ENCODE peak calls at places on chromosomes 16 and 17, in seven cellular contexts. D is H1, S is H9, T is IMR-90, X is mesendoderm, H is mesenchymal stem cell, W is trophoblast cell. B is an unnamed sample.

GRCh38 chr17:4506180-4506814 is 7.6 kb downstream of the SPNS2 start:
- DNase-seq in D (no peak), S (no peak), T (no peak), X (no peak), H (no peak), W (no peak), B (no peak)

GRCh38 chr16:27801259-27801945 is 251.5 kb downstream of the KATNIP start:
- DNase-seq in D (no peak), S (no peak), T (no peak), X (no peak), H (no peak), W (peak; percentile 41), B (no peak)

GRCh38 chr17:8916470-8916869 is 49.0 kb upstream of the PIK3R6 start:
- DNase-seq in D (no peak), S (no peak), T (no peak), X (no peak), H (no peak), W (peak; percentile 15), B (no peak)

GRCh38 chr16:1163567-1164055 is 10.7 kb downstream of the CACNA1H start:
- DNase-seq in D (no peak), S (peak; percentile 59), T (peak; percentile 45), X (peak; percentile 87), H (peak; percentile 31), W (no peak), B (no peak)

GRCh38 chr16:57406881-57407280 is 2.3 kb downstream of the CCL17 start:
- DNase-seq in D (no peak), S (no peak), T (no peak), X (no peak), H (no peak), W (no peak), B (no peak)

GRCh38 chr17:75010683-75011406 is 1.6 kb upstream of the MRPL58 start:
- DNase-seq in D (no peak), S (peak; percentile 75), T (peak; percentile 55), X (peak; percentile 91), H (peak; percentile 87), W (peak; percentile 97), B (no peak)

GRCh38 chr17:72460711-72461110 is 339.9 kb downstream of the SOX9 start:
- DNase-seq in D (no peak), S (no peak), T (no peak), X (no peak), H (no peak), W (no peak), B (no peak)

GRCh38 chr17:13750783-13751484 is 149.2 kb upstream of the HS3ST3A1 start:
- DNase-seq in D (peak; percentile 50), S (peak; percentile 77), T (peak; percentile 21), X (peak; percentile 96), H (peak; percentile 71), W (no peak), B (no peak)

GRCh38 chr16:66291833-66292232 is 74.7 kb upstream of the CDH5 start:
- DNase-seq in D (no peak), S (no peak), T (no peak), X (no peak), H (no peak), W (no peak), B (no peak)

GRCh38 chr17:252456-252855 is 71.0 kb upstream of the DOC2B start:
- DNase-seq in D (no peak), S (no peak), T (no peak), X (no peak), H (no peak), W (no peak), B (no peak)

GRCh38 chr16:259226-259625 is 16.5 kb downstream of the RGS11 start:
- DNase-seq in D (no peak), S (no peak), T (no peak), X (no peak), H (no peak), W (no peak), B (no peak)

GRCh38 chr17:56359518-56359917 is 206.2 kb downstream of the ANKFN1 start:
- DNase-seq in D (no peak), S (no peak), T (no peak), X (no peak), H (no peak), W (no peak), B (no peak)

GRCh38 chr17:51391992-51392654 is 131.8 kb downstream of the UTP18 start:
- DNase-seq in D (no peak), S (peak; percentile 21), T (no peak), X (peak; percentile 87), H (no peak), W (peak; percentile 13), B (no peak)

GRCh38 chr17:5526821-5527598 is 40.6 kb downstream of the MIS12 start:
- DNase-seq in D (no peak), S (no peak), T (peak; percentile 98), X (peak; percentile 20), H (peak; percentile 99), W (peak; percentile 76), B (peak; percentile 32)

GRCh38 chr17:66677201-66677981 is 157.5 kb upstream of the CACNG5 start:
- DNase-seq in D (no peak), S (peak; percentile 22), T (peak; percentile 94), X (no peak), H (peak; percentile 40), W (peak; percentile 68), B (no peak)

GRCh38 chr16:89831810-89832328 is 3.6 kb downstream of the SPIRE2 start:
- DNase-seq in D (no peak), S (no peak), T (no peak), X (no peak), H (no peak), W (no peak), B (no peak)
- H2BK120ac ChIP-seq in D (no peak overlapping the region), S (no peak overlapping the region), T (no peak overlapping the region), X (no peak overlapping the region), H (no peak overlapping the region), W (no peak overlapping the region), B (no peak overlapping the region)

GRCh38 chr17:35856603-35857002 is 12.1 kb downstream of the HEATR9 start:
- DNase-seq in D (no peak), S (no peak), T (peak; percentile 18), X (no peak), H (no peak), W (no peak), B (no peak)

GRCh38 chr17:35855965-35856364 is 12.7 kb downstream of the HEATR9 start:
- DNase-seq in D (no peak), S (no peak), T (no peak), X (no peak), H (no peak), W (no peak), B (no peak)
- H2BK120ac ChIP-seq in D (no peak overlapping the region), S (no peak overlapping the region), T (no peak overlapping the region), X (no peak overlapping the region), H (no peak overlapping the region), W (no peak overlapping the region), B (no peak overlapping the region)

GRCh38 chr17:39653662-39654331 is 11.4 kb upstream of the TCAP start:
- DNase-seq in D (peak; percentile 97), S (peak; percentile 90), T (no peak), X (peak; percentile 84), H (no peak), W (peak; percentile 70), B (no peak)

GRCh38 chr17:39655105-39655504 is 10.0 kb upstream of the TCAP start:
- DNase-seq in D (no peak), S (no peak), T (no peak), X (no peak), H (no peak), W (no peak), B (no peak)

GRCh38 chr17:39651908-39652634 is 13.1 kb upstream of the TCAP start:
- DNase-seq in D (no peak), S (no peak), T (no peak), X (no peak), H (no peak), W (no peak), B (no peak)

GRCh38 chr17:39652635-39653315 is 12.4 kb upstream of the TCAP start:
- DNase-seq in D (no peak), S (peak; percentile 81), T (no peak), X (peak; percentile 85), H (no peak), W (no peak), B (peak; percentile 66)

GRCh38 chr17:39653316-39653661 is 11.9 kb upstream of the TCAP start:
- DNase-seq in D (no peak), S (no peak), T (no peak), X (no peak), H (no peak), W (no peak), B (no peak)
- H2BK120ac ChIP-seq in D (no peak overlapping the region), S (no peak overlapping the region), T (no peak overlapping the region), X (no peak overlapping the region), H (no peak overlapping the region), W (no peak overlapping the region), B (peak overlapping the region; percentile 98)

DNA sequence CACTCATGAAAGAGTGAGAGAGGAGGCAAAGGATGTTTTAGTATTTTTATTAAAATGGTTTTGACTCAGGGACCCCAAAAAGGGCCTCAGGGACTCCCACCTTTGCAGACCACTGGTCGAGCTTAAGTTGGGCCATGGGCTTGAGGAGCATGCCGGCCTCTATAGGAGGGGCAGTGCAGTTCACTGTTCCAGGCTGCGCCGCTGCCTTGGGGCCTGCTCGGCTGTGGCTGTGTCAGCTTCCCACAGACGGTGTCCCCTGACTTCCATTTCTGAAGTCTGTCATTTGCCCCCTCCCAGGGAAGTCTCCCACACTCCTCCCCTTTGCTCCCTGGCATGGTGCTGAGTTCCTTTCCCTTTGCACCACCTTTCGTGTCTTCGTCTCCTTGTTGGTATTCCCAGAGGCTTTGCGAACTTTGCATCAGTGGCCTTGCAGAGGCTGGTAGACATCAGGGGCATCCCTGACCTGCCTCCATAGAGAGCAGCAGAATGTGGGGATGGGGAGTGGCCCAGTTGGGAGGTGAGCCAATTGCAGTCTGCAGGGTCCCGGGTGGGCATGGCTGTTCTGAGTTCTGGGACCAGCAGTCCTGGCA is 17.1 kb downstream of the MPRIP start:
- DNase-seq in D (no peak), S (peak; percentile 25), T (no peak), X (no peak), H (no peak), W (no peak), B (no peak)
- H2BK120ac ChIP-seq in D (no peak overlapping the region), S (no peak overlapping the region), T (no peak overlapping the region), X (no peak overlapping the region), H (no peak overlapping the region), W (no peak overlapping the region), B (no peak overlapping the region)

DNA sequence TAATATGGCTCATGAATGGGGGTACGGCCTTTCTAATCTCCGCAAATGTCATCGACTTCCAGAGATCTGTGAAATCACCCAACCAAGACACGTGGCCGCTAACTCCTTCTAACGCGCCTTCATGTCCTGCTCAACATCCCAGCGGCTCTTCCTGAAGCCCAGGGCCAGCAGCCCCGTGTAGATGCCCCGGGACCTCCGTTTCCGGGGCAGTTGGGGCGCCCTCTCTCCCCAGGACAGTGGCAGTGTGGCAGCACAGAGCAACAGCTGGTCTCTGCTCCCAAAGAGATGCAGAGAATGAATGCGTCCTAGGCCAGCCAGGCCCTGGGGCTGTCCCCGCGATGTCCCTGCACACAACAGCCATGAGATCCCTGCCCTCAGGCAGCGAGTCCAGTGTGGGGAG is 153.5 kb downstream of the RBFOX3 start:
- DNase-seq in D (no peak), S (no peak), T (no peak), X (no peak), H (no peak), W (no peak), B (no peak)
- H2BK120ac ChIP-seq in D (no peak overlapping the region), S (no peak overlapping the region), T (no peak overlapping the region), X (no peak overlapping the region), H (no peak overlapping the region), W (no peak overlapping the region), B (no peak overlapping the region)

B was measured in neuronal stem cell.